ENCODE peak calls at places on chromosomes 6 and 20, in seven cellular contexts. E is choroid plexus epithelial cell, K is heart left ventricle, J is cardiac muscle cell, P is ovary, L is testis, V is lung. D is an unnamed sample.

GRCh38 chr6:154868143-154868594 is 126.9 kb upstream of the TIAM2 start:
- DNase-seq in E (peak), K (no peak), J (peak), P (no peak), L (no peak), V (no peak), D (peak)

GRCh38 chr6:113644861-113645575 is 212.1 kb upstream of the MARCKS start:
- DNase-seq in E (peak), K (no peak), J (peak), P (no peak), L (no peak), V (no peak), D (no peak)

GRCh38 chr20:35648836-35649235 is 15.9 kb downstream of the CPNE1 start:
- DNase-seq in E (peak), K (no peak), J (peak), P (no peak), L (no peak), V (no peak), D (no peak)

GRCh38 chr6:42137192-42137753 is 5.1 kb downstream of the C6orf132 start:
- DNase-seq in E (no peak), K (no peak), J (peak), P (no peak), L (no peak), V (no peak), D (no peak)

GRCh38 chr20:44210422-44211176 is at the start of gene OSER1:
- DNase-seq in E (peak), K (peak), J (peak), P (peak), L (peak), V (peak), D (peak)

GRCh38 chr6:136012948-136013347 is 161.4 kb downstream of the PDE7B start:
- DNase-seq in E (peak), K (no peak), J (no peak), P (no peak), L (no peak), V (no peak), D (no peak)

GRCh38 chr6:130366011-130366963 is at the start of gene TMEM200A:
- DNase-seq in E (peak), K (no peak), J (peak), P (peak), L (peak), V (no peak), D (peak)

GRCh38 chr6:83067448-83068413 is at the start of gene DOP1A:
- DNase-seq in E (peak), K (peak), J (peak), P (peak), L (peak), V (peak), D (peak)

GRCh38 chr20:5056801-5057599 is 55.7 kb upstream of the SLC23A2 start:
- DNase-seq in E (peak), K (peak), J (peak), P (no peak), L (peak), V (peak), D (no peak)

GRCh38 chr6:33437666-33438065 is 16.7 kb upstream of the ZBTB9 start:
- DNase-seq in E (no peak), K (no peak), J (no peak), P (no peak), L (no peak), V (no peak), D (no peak)

GRCh38 chr6:1027109-1027794 is 284.6 kb upstream of the FOXQ1 start:
- DNase-seq in E (peak), K (no peak), J (no peak), P (no peak), L (no peak), V (no peak), D (no peak)

GRCh38 chr6:124433369-124434064 is 528.7 kb upstream of the RNF217 start:
- DNase-seq in E (peak), K (no peak), J (no peak), P (no peak), L (no peak), V (no peak), D (no peak)

GRCh38 chr20:7858851-7859250 is 81.4 kb downstream of the HAO1 start:
- DNase-seq in E (no peak), K (no peak), J (no peak), P (no peak), L (no peak), V (no peak), D (no peak)

GRCh38 chr20:41041693-41042092 is 13.1 kb downstream of the TOP1 start:
- DNase-seq in E (no peak), K (no peak), J (no peak), P (no peak), L (no peak), V (no peak), D (no peak)

GRCh38 chr6:64415936-64416335 is 780.3 kb downstream of the PHF3 start:
- DNase-seq in E (peak), K (no peak), J (peak), P (no peak), L (no peak), V (no peak), D (no peak)

GRCh38 chr6:75546401-75546800 is 52.8 kb upstream of the FILIP1 start:
- DNase-seq in E (peak), K (no peak), J (peak), P (no peak), L (no peak), V (no peak), D (no peak)

GRCh38 chr6:146890644-146891434 is 292.1 kb downstream of the ADGB start:
- DNase-seq in E (no peak), K (no peak), J (no peak), P (no peak), L (no peak), V (no peak), D (no peak)

GRCh38 chr6:8579372-8579771 is 144.0 kb upstream of the SLC35B3 start:
- DNase-seq in E (peak), K (no peak), J (no peak), P (no peak), L (no peak), V (no peak), D (no peak)

GRCh38 chr6:105300090-105300489 is 102.8 kb downstream of the PREP start:
- DNase-seq in E (no peak), K (no peak), J (no peak), P (no peak), L (no peak), V (no peak), D (no peak)

GRCh38 chr6:105304366-105304765 is 98.5 kb downstream of the PREP start:
- DNase-seq in E (no peak), K (no peak), J (no peak), P (no peak), L (no peak), V (no peak), D (no peak)

GRCh38 chr6:105301756-105302616 is 100.9 kb downstream of the PREP start:
- DNase-seq in E (no peak), K (no peak), J (no peak), P (no peak), L (no peak), V (no peak), D (no peak)

GRCh38 chr6:105301072-105301503 is 101.8 kb downstream of the PREP start:
- DNase-seq in E (peak), K (peak), J (peak), P (no peak), L (no peak), V (no peak), D (no peak)

GRCh38 chr6:105302617-105303128 is 100.2 kb downstream of the PREP start:
- DNase-seq in E (no peak), K (no peak), J (no peak), P (no peak), L (no peak), V (no peak), D (no peak)
- TF ChIP-seq CTCF in E (no peak), K (no peak), J (no peak), P (no peak), L (no peak), V (no peak), D (peak)

GRCh38 chr20:63895202-63895885 is 418 bp downstream of the DNAJC5 start:
- DNase-seq in E (no peak), K (no peak), J (no peak), P (no peak), L (no peak), V (no peak), D (no peak)

GRCh38 chr20:63894358-63895201 is at the start of gene DNAJC5:
- DNase-seq in E (peak), K (peak), J (peak), P (peak), L (peak), V (peak), D (peak)

GRCh38 chr20:63895886-63896135 is 885 bp downstream of the DNAJC5 start:
- DNase-seq in E (peak), K (no peak), J (peak), P (no peak), L (no peak), V (no peak), D (no peak)

GRCh38 chr20:63892402-63892801 is 2.5 kb upstream of the DNAJC5 start:
- DNase-seq in E (no peak), K (no peak), J (no peak), P (no peak), L (no peak), V (no peak), D (no peak)

GRCh38 chr20:63893999-63894357 is 948 bp upstream of the DNAJC5 start:
- DNase-seq in E (no peak), K (no peak), J (no peak), P (no peak), L (no peak), V (no peak), D (no peak)
- H3K4me3 ChIP-seq in E (peak), K (no peak), J (peak), P (no peak), L (no peak), V (no peak), D (peak)

GRCh38 chr6:166441641-166442078 is 58.9 kb upstream of the MPC1 start:
- DNase-seq in E (no peak), K (no peak), J (no peak), P (no peak), L (no peak), V (no peak), D (no peak)
- TF ChIP-seq CTCF in E (no peak), K (no peak), J (no peak), P (no peak), L (no peak), V (no peak), D (no peak)

DNA sequence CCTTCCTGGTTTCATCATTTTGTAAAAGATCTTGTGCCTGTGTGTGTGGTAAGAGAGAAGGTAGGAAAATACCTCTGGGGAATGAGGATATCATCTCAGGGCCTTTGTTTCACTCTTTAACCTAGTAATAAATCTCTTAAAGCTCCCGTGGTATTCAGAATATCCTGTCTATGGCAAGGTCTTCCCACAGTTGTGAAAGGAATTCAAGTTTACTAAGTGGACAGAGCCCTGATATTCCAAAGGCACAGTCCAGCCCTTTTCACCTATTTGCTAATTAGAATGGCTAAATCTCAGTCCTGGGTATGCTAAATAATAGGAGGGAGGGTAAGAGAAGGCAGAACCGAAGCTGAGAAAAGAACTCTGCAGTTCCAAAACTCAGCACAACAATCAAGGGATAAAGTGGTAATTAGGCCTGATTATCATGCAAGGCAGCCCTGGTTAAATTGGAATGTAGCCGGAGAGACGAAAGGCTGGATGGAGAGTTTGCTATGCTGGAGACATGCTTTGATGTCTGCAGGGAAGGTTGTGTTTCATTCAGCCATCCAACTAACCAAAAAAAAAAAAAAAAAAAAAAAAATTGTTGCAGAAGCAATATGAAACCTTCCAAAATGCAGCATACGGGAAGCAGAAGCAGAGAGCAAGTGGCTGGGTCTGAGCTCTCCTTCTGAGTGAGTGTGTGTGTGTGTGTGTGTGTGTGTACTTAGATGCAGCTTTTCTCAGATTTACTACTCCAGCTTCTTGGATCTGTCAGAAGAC is 28.5 kb upstream of the PIM1 start:
- DNase-seq in E (peak), K (no peak), J (peak), P (peak), L (no peak), V (no peak), D (peak)
- H3K4me3 ChIP-seq in E (no peak), K (no peak), J (no peak), P (no peak), L (no peak), V (no peak), D (no peak)

DNA sequence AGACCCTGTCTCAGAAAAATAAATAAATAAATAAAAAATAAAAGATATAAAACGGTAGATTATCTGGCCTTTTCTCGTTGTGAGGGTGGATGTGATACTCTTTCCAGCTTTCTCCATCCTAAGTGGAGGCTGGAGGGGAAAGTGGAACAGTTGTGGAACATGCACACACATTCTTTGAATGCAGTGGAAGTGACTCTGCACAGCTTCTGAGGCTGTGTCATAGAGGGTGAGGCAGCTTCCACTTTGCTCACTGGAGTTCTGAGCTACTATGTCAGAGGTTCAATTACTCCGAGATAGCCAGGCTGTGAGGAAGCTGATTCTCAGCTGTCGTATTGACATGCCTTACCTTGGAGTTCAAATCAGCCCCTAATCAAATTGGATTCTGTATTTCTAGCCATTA is 82.2 kb downstream of the CHMP4B start:
- DNase-seq in E (peak), K (no peak), J (peak), P (no peak), L (no peak), V (no peak), D (no peak)
- TF ChIP-seq CTCF in E (no peak), K (no peak), J (no peak), P (no peak), L (no peak), V (no peak), D (no peak)

GRCh38 chr20:47490795-47491194 is 10.9 kb upstream of the NCOA3 start:
- DNase-seq in E (no peak), K (no peak), J (no peak), P (no peak), L (no peak), V (no peak), D (no peak)

GRCh38 chr20:47482705-47483104 is 19.0 kb upstream of the NCOA3 start:
- DNase-seq in E (no peak), K (no peak), J (no peak), P (no peak), L (no peak), V (no peak), D (no peak)

GRCh38 chr20:47489448-47489872 is 12.2 kb upstream of the NCOA3 start:
- DNase-seq in E (no peak), K (peak), J (no peak), P (no peak), L (peak), V (no peak), D (no peak)

GRCh38 chr20:47484303-47484702 is 17.4 kb upstream of the NCOA3 start:
- DNase-seq in E (no peak), K (no peak), J (no peak), P (no peak), L (no peak), V (no peak), D (no peak)

DNA sequence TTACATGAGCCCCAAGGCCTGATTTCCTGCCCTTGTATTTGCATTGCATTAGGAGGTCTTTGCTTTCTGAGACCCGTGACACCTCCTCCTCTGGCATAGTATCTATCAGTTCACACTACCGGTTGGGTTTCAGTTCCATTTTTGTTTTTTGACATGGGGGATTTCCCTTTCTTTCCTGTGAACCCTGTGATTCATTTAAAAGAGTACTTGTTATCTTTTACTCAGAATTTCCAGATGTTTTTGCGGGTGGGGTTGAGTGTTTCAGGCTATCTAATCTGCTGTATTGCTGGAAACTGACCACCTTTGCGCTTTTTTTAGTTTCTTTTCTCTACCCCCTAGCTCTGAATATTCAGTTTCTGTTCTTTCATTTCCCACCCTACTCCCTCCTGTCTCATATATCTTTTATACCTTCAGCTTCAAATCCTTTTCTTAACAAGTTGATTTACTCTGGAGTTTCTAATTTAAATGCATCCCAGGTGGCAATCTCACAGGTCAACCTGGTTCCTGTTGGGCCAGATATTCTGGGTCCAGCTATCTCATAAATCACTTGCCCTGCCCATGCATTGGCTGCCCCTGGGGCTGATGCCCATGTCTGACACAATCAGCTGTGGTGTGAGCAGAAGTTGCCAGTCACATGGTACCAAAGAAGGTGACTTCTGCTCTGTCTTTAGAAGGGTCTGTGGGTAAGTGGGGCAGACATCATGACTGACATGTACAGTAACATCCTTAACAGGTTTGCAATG is 14.3 kb upstream of the NCOA3 start:
- DNase-seq in E (peak), K (no peak), J (peak), P (no peak), L (no peak), V (no peak), D (no peak)
- H3K4me3 ChIP-seq in E (no peak), K (no peak), J (no peak), P (no peak), L (no peak), V (no peak), D (no peak)

GRCh38 chr6:73547046-73547445 is 26.2 kb upstream of the EEF1A1 start:
- DNase-seq in E (no peak), K (no peak), J (no peak), P (no peak), L (no peak), V (no peak), D (no peak)

GRCh38 chr6:73542882-73543281 is 22.1 kb upstream of the EEF1A1 start:
- DNase-seq in E (no peak), K (no peak), J (no peak), P (no peak), L (no peak), V (no peak), D (no peak)

DNA sequence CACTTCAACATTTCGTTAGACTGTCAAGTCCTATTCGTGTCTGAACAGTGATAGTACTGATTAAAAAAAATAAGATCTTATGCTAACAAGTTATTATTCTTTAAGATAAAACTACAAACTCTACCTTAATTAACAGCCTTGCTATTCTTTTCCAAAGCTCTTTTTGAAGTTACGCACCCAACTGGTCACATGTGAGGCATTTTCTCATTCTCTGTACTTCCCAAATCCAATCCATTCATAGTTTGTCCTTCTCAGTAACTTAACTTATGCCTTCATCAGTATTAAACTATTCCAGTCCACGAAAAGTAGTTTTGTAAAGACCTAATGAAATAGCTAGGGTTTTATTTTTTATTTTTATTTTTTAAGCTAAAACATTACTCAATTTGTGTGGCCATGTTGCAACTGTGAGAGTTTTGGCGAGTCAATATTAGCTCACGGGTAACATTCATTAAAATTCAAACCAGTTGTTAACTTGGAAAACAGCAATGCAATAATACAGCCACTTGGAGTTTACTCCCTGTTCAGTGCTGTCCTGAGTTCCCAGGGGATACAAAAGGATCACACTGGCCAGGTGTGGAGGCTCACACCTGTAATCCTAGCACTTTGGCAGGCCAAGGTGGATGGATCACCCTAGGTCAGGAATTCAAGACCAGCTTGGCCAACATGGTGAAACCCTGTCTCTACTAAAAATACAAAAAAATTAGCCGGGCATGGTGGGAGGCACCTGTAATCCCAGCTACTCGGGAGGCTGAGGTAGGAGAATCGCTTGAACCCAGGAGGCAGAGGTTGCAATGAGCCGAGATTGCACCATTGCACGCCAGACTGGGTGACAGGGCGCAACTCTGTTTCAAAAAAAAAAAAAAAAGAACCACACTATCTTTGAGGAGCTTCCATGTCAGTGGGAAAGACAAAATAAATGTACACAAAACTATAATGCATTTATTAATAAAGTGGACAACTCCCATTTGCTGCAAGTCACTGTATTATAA is 27.9 kb upstream of the EEF1A1 start:
- DNase-seq in E (no peak), K (no peak), J (no peak), P (no peak), L (no peak), V (no peak), D (no peak)
- TF ChIP-seq CTCF in E (no peak), K (no peak), J (no peak), P (no peak), L (no peak), V (no peak), D (no peak)

GRCh38 chr6:137471497-137471896 is 22.7 kb downstream of the OLIG3 start:
- DNase-seq in E (no peak), K (no peak), J (no peak), P (no peak), L (no peak), V (no peak), D (no peak)

GRCh38 chr6:137465378-137466009 is 28.7 kb downstream of the OLIG3 start:
- DNase-seq in E (no peak), K (no peak), J (no peak), P (no peak), L (no peak), V (no peak), D (no peak)

GRCh38 chr6:137472738-137473137 is 21.5 kb downstream of the OLIG3 start:
- DNase-seq in E (no peak), K (no peak), J (no peak), P (no peak), L (no peak), V (no peak), D (no peak)

GRCh38 chr6:137471951-137472350 is 22.2 kb downstream of the OLIG3 start:
- DNase-seq in E (no peak), K (no peak), J (no peak), P (no peak), L (no peak), V (no peak), D (no peak)

DNA sequence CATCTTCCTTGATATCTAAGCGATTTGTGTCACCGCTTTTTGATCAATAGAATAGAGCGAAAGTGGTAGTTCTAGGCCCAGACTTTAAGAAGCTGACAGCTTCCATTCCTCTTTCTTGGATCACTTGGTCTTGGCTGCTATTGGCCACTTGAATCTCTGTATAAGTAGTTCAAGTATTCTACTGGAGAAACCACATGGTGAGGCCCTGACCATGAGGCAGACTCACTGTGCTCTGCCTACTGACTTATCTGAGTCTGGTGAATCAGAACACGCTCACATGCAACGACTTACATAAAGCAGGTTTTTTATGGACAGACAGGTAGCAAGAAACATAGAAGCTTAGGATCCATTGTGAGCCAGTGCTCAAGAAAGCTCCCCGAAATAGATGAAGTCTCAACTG is 27.0 kb downstream of the OLIG3 start:
- DNase-seq in E (no peak), K (no peak), J (no peak), P (no peak), L (no peak), V (no peak), D (no peak)
- H3K4me3 ChIP-seq in E (no peak), K (no peak), J (no peak), P (no peak), L (no peak), V (no peak), D (no peak)